ENCODE peak calls at places on chromosomes 5 and 9, in eight cellular contexts. X, D, W, E, J, C, O and V are unnamed samples.

GRCh38 chr5:132385321-132386105 is 16.0 kb downstream of the SLC22A5 start:
- DNase-seq in D (peak; percentile 62), J (no peak), C (peak; percentile 66), E (peak; percentile 89), W (peak; percentile 46), O (peak; percentile 59), X (peak; percentile 52), V (no peak)

GRCh38 chr5:109921735-109922395 is 232.1 kb downstream of the MAN2A1 start:
- DNase-seq in X (peak; percentile 75), E (no peak), J (no peak), D (no peak), O (no peak), W (no peak), C (no peak), V (peak; percentile 62)

GRCh38 chr9:125932012-125932411 is 184.8 kb downstream of the PBX3 start:
- DNase-seq in O (no peak), J (no peak), C (peak; percentile 18), X (no peak), D (peak; percentile 99), E (peak; percentile 18), W (peak; percentile 21), V (peak; percentile 39)

GRCh38 chr5:120255214-120255613 is 208.9 kb upstream of the PRR16 start:
- DNase-seq in X (no peak), C (no peak), W (no peak), E (no peak), J (no peak), D (peak; percentile 10), O (no peak), V (no peak)

GRCh38 chr5:32710335-32710858 is 724 bp upstream of the NPR3 start:
- DNase-seq in C (peak; percentile 9), D (no peak), X (no peak), W (peak; percentile 16), J (no peak), E (peak; percentile 66), O (peak; percentile 76), V (peak; percentile 48)

GRCh38 chr9:127463891-127464290 is 12.6 kb downstream of the LRSAM1 start:
- DNase-seq in D (peak; percentile 76), C (no peak), W (no peak), J (no peak), O (no peak), E (no peak), X (no peak), V (peak; percentile 66)

GRCh38 chr9:120974921-120975320 is 48.3 kb upstream of the TRAF1 start:
- DNase-seq in W (no peak), X (no peak), C (no peak), E (no peak), O (no peak), J (no peak), D (no peak), V (no peak)

GRCh38 chr9:27365977-27366376 is 69.0 kb upstream of the EQTN start:
- DNase-seq in W (no peak), X (no peak), C (no peak), J (no peak), E (no peak), D (no peak), O (no peak), V (no peak)

GRCh38 chr9:126591083-126591482 is 22.6 kb upstream of the LMX1B start:
- DNase-seq in O (no peak), X (no peak), D (peak; percentile 4), E (peak; percentile 58), W (no peak), C (no peak), J (no peak), V (no peak)

GRCh38 chr9:20441166-20441565 is 181.1 kb downstream of the MLLT3 start:
- DNase-seq in W (no peak), J (no peak), E (no peak), C (no peak), O (no peak), X (no peak), D (no peak), V (no peak)

GRCh38 chr9:94912700-94913249 is 186.3 kb downstream of the AOPEP start:
- DNase-seq in X (no peak), W (no peak), J (no peak), D (peak; percentile 86), E (peak; percentile 73), O (no peak), C (no peak), V (no peak)

GRCh38 chr5:140003519-140003918 is 39.6 kb downstream of the NRG2 start:
- DNase-seq in C (no peak), E (no peak), X (no peak), W (no peak), D (no peak), O (no peak), J (no peak), V (no peak)

GRCh38 chr9:133742849-133743444 is 4.8 kb upstream of the SARDH start:
- DNase-seq in E (peak; percentile 95), X (peak; percentile 76), J (no peak), W (peak; percentile 82), O (peak; percentile 99), C (peak; percentile 74), D (peak; percentile 57), V (peak; percentile 58)

GRCh38 chr5:77641397-77641943 is 3.0 kb upstream of the OTP start:
- DNase-seq in E (no peak), W (no peak), X (no peak), D (no peak), O (no peak), J (no peak), C (no peak), V (no peak)

GRCh38 chr5:37722236-37723146 is 117.3 kb downstream of the GDNF start:
- DNase-seq in D (peak; percentile 96), E (peak; percentile 5), X (no peak), W (no peak), C (no peak), J (no peak), O (no peak), V (no peak)

GRCh38 chr9:134518004-134518606 is 123.5 kb upstream of the COL5A1 start:
- DNase-seq in O (no peak), X (peak; percentile 22), C (no peak), D (no peak), E (no peak), W (no peak), J (peak; percentile 80), V (peak; percentile 71)

GRCh38 chr5:85614482-85614881 is 1003.3 kb upstream of the COX7C start:
- DNase-seq in W (no peak), X (no peak), E (no peak), O (no peak), J (no peak), D (no peak), C (no peak), V (no peak)

GRCh38 chr9:93896093-93896492 is 59.1 kb downstream of the BARX1 start:
- DNase-seq in E (no peak), W (peak; percentile 5), C (peak; percentile 3), J (peak; percentile 64), X (peak; percentile 17), O (peak; percentile 35), D (no peak), V (no peak)

GRCh38 chr9:126376903-126377342 is 50.3 kb downstream of the MVB12B start:
- DNase-seq in X (no peak), E (no peak), D (no peak), W (no peak), O (no peak), C (no peak), J (no peak), V (no peak)

GRCh38 chr5:91162534-91163381 is 220.4 kb downstream of the ARRDC3 start:
- DNase-seq in J (no peak), D (peak; percentile 95), E (peak; percentile 62), X (peak; percentile 75), W (peak; percentile 35), C (peak; percentile 79), O (no peak), V (peak; percentile 53)

GRCh38 chr5:110414360-110414759 is 312.1 kb downstream of the TMEM232 start:
- DNase-seq in J (no peak), W (no peak), E (no peak), O (no peak), D (peak; percentile 10), C (no peak), X (no peak), V (no peak)

GRCh38 chr5:124981901-124982300 is 235.5 kb upstream of the ZNF608 start:
- DNase-seq in W (no peak), D (no peak), J (no peak), E (no peak), C (no peak), X (no peak), O (no peak), V (no peak)

GRCh38 chr5:96745844-96746531 is 61.8 kb downstream of the ERAP1 start:
- DNase-seq in E (no peak), D (peak; percentile 39), X (no peak), C (no peak), J (no peak), W (no peak), O (no peak), V (no peak)
- H3K27ac ChIP-seq in E (no peak overlapping the region), D (no peak overlapping the region), X (no peak overlapping the region), C (peak overlapping the region; percentile 32), J (no peak overlapping the region), W (no peak overlapping the region), O (no peak overlapping the region), V (peak overlapping the region; percentile 81)

GRCh38 chr5:176630681-176631222 is 277 bp downstream of the EIF4E1B start:
- DNase-seq in W (no peak), O (no peak), J (no peak), E (no peak), D (no peak), X (no peak), C (no peak), V (no peak)
- H3K4me3 ChIP-seq in W (peak overlapping the region; percentile 15), O (peak overlapping the region; percentile 82), J (peak overlapping the region; percentile 45), E (peak overlapping the region; percentile 53), D (peak overlapping the region; percentile 26), X (peak overlapping the region; percentile 32), C (peak overlapping the region; percentile 38), V (peak overlapping the region; percentile 40)

DNA sequence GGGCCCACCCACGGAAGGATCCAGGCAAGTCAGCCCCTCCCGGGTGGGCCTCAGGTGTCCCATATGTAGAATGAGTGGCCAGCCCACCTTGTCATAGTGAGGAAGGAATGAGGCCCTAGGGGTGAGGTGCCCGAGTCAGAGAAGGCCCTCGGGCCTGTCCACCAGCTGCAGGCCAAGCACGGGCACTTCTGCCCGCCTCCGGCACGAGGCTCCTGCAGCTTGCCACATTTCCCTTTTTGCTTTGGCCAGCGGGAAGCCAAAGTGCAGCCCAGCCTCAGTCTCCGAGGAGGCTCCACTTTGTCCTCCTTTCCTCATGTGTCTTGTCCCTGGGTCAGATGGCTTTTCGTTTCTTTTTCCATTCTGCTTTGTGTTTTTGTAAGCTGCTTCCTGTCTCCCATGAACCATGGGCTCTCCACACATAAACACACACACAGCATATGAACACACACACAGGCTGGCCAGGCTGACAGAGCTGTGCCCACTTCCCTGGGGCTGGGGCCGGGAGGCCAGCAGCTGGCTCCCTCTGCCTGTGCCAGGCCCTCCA is 72.8 kb downstream of the PSMB7 start:
- DNase-seq in D (peak; percentile 65), O (no peak), E (no peak), C (no peak), X (no peak), W (no peak), J (no peak), V (peak; percentile 58)
- TF ChIP-seq POLR2A in D (no peak), O (no peak), E (no peak), C (no peak), X (no peak), W (no peak), J (no peak), V (no peak)

DNA sequence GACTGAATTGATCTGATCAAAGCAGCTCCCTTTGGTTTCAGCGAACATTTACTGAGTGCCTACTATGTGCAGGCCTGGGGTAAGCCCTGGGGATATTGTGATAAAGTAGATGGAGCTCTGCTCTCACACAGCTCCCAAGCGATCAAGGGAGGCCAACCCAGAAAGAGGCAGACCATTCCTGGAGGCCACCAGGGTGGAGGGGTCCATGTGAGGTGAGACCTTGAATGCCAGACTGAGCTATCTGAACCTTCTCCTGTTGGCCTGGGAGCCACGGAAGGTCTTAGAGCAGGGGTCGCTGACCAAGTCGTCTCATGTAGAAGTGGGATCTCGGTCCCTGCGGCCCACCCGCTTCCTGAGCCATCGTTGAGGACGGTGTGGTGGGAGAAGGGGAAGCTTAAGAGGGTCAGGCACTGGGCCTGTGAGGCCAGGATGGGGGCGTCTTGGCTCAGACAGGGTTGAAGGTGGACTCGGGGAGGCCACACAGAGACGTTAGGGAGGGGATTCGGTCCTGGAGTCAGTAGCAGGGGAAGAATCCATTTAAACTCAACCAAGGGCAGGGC is 62.2 kb upstream of the IL17B start:
- DNase-seq in D (no peak), O (no peak), J (no peak), W (no peak), X (no peak), C (no peak), E (no peak), V (no peak)
- H3K27ac ChIP-seq in D (no peak overlapping the region), O (no peak overlapping the region), J (peak overlapping the region; percentile 79), W (no peak overlapping the region), X (no peak overlapping the region), C (no peak overlapping the region), E (peak overlapping the region; percentile 67), V (no peak overlapping the region)